ENCODE peak calls at places on chromosomes 7 and 10, in seven cellular contexts. One of them, this sample, is unnamed.

GRCh38 chr10:48449501-48450232 is 143.2 kb downstream of the MAPK8 start:
- DNase-seq in WTC11: no peak
- DNase-seq in chondrocyte: peak
- DNase-seq in RWPE1: no peak
- DNase-seq in SK-N-DZ: no peak
- DNase-seq in breast epithelium: no peak
- DNase-seq in dermis blood vessel endothelial cell: no peak
- DNase-seq in this sample: no peak

GRCh38 chr7:68245688-68246087 is 1249.1 kb downstream of the TYW1 start:
- DNase-seq in WTC11: no peak
- DNase-seq in chondrocyte: no peak
- DNase-seq in RWPE1: no peak
- DNase-seq in SK-N-DZ: no peak
- DNase-seq in breast epithelium: no peak
- DNase-seq in dermis blood vessel endothelial cell: no peak
- DNase-seq in this sample: peak

GRCh38 chr7:43385856-43386255 is 197.1 kb upstream of the STK17A start:
- DNase-seq in WTC11: no peak
- DNase-seq in chondrocyte: no peak
- DNase-seq in RWPE1: peak
- DNase-seq in SK-N-DZ: no peak
- DNase-seq in breast epithelium: no peak
- DNase-seq in dermis blood vessel endothelial cell: no peak
- DNase-seq in this sample: no peak

GRCh38 chr7:133754718-133755117 is 372.4 kb upstream of the LRGUK start:
- DNase-seq in WTC11: no peak
- DNase-seq in chondrocyte: no peak
- DNase-seq in RWPE1: no peak
- DNase-seq in SK-N-DZ: no peak
- DNase-seq in breast epithelium: no peak
- DNase-seq in dermis blood vessel endothelial cell: no peak
- DNase-seq in this sample: no peak

GRCh38 chr10:122054046-122055025 is 65.4 kb downstream of the TACC2 start:
- DNase-seq in WTC11: peak
- DNase-seq in chondrocyte: no peak
- DNase-seq in RWPE1: peak
- DNase-seq in SK-N-DZ: peak
- DNase-seq in breast epithelium: no peak
- DNase-seq in dermis blood vessel endothelial cell: peak
- DNase-seq in this sample: peak

GRCh38 chr7:36639826-36640225 is 84.5 kb downstream of the AOAH start:
- DNase-seq in WTC11: no peak
- DNase-seq in chondrocyte: no peak
- DNase-seq in RWPE1: no peak
- DNase-seq in SK-N-DZ: no peak
- DNase-seq in breast epithelium: no peak
- DNase-seq in dermis blood vessel endothelial cell: no peak
- DNase-seq in this sample: no peak

GRCh38 chr7:104914427-104914826 is 99.6 kb upstream of the KMT2E start:
- DNase-seq in WTC11: no peak
- DNase-seq in chondrocyte: no peak
- DNase-seq in RWPE1: no peak
- DNase-seq in SK-N-DZ: no peak
- DNase-seq in breast epithelium: no peak
- DNase-seq in dermis blood vessel endothelial cell: no peak
- DNase-seq in this sample: no peak

GRCh38 chr10:125063256-125063945 is 97.0 kb downstream of the CTBP2 start:
- DNase-seq in WTC11: no peak
- DNase-seq in chondrocyte: no peak
- DNase-seq in RWPE1: no peak
- DNase-seq in SK-N-DZ: no peak
- DNase-seq in breast epithelium: no peak
- DNase-seq in dermis blood vessel endothelial cell: no peak
- DNase-seq in this sample: no peak

GRCh38 chr7:141785711-141786552 is 4.1 kb upstream of the TAS2R5 start:
- DNase-seq in WTC11: no peak
- DNase-seq in chondrocyte: no peak
- DNase-seq in RWPE1: peak
- DNase-seq in SK-N-DZ: peak
- DNase-seq in breast epithelium: no peak
- DNase-seq in dermis blood vessel endothelial cell: peak
- DNase-seq in this sample: peak

GRCh38 chr10:73017955-73018480 is 63.4 kb upstream of the PLA2G12B start:
- DNase-seq in WTC11: no peak
- DNase-seq in chondrocyte: no peak
- DNase-seq in RWPE1: no peak
- DNase-seq in SK-N-DZ: no peak
- DNase-seq in breast epithelium: no peak
- DNase-seq in dermis blood vessel endothelial cell: peak
- DNase-seq in this sample: no peak

GRCh38 chr10:61835069-61835908 is 66.2 kb upstream of the ARID5B start:
- DNase-seq in WTC11: no peak
- DNase-seq in chondrocyte: no peak
- DNase-seq in RWPE1: peak
- DNase-seq in SK-N-DZ: peak
- DNase-seq in breast epithelium: no peak
- DNase-seq in dermis blood vessel endothelial cell: peak
- DNase-seq in this sample: peak

This sample was measured in GM23338.